ENCODE peak calls at places on chromosomes 11 and 22, in seven cellular contexts. B is B cell, E is right lobe of liver, P is WTC11, N is PC-9, C is Calu3, X is ovary. L is an unnamed sample.

GRCh38 chr11:27290261-27290660 is 72.8 kb downstream of the CCDC34 start:
- DNase-seq in B (no peak), P (no peak), C (no peak), N (no peak), E (no peak), X (no peak), L (no peak)

GRCh38 chr11:76604081-76604601 is 66.4 kb downstream of the LRRC32 start:
- DNase-seq in N (no peak), B (no peak), E (no peak), P (no peak), C (no peak), X (no peak), L (no peak)

GRCh38 chr11:2444301-2445106 is at the start of the genes KCNQ1 and TRPM5:
- DNase-seq in E (peak), B (peak), C (peak), N (peak), X (no peak), P (peak), L (peak)

GRCh38 chr22:28091486-28091885 is 172.4 kb upstream of the PITPNB start:
- DNase-seq in C (no peak), E (no peak), X (no peak), N (no peak), B (no peak), P (no peak), L (no peak)

GRCh38 chr22:25139062-25139461 is 60.6 kb upstream of the CRYBB3 start:
- DNase-seq in X (peak), B (no peak), P (no peak), E (no peak), C (no peak), N (no peak), L (no peak)

GRCh38 chr22:31947296-31947695 is 3.0 kb downstream of the YWHAH start:
- DNase-seq in E (no peak), B (peak), P (no peak), N (no peak), X (no peak), C (no peak), L (peak)

GRCh38 chr11:47408598-47409439 is 429 bp downstream of the SLC39A13 start:
- DNase-seq in P (peak), X (peak), C (peak), B (no peak), N (peak), E (no peak), L (no peak)

GRCh38 chr11:59206635-59207034 is 6.1 kb downstream of the MPEG1 start:
- DNase-seq in X (no peak), N (peak), B (no peak), E (no peak), C (peak), P (peak), L (peak)

GRCh38 chr22:20128902-20129746 is 2.5 kb upstream of the ZDHHC8 start:
- DNase-seq in X (no peak), N (peak), P (peak), C (peak), B (no peak), E (peak), L (peak)

GRCh38 chr11:45635907-45636306 is 29.5 kb downstream of the CHST1 start:
- DNase-seq in P (no peak), N (no peak), C (no peak), B (no peak), X (no peak), E (no peak), L (no peak)

GRCh38 chr22:42752912-42753311 is 32.2 kb upstream of the A4GALT start:
- DNase-seq in E (no peak), N (no peak), X (no peak), C (no peak), B (no peak), P (no peak), L (no peak)

GRCh38 chr11:34495724-34496377 is 17.7 kb downstream of the ELF5 start:
- DNase-seq in N (peak), X (no peak), B (no peak), P (no peak), E (no peak), C (peak), L (no peak)

GRCh38 chr11:93904711-93905110 is 54.3 kb upstream of the VSTM5 start:
- DNase-seq in P (no peak), X (no peak), C (no peak), E (no peak), B (no peak), N (no peak), L (no peak)

GRCh38 chr11:88886796-88887195 is 179.0 kb downstream of the GRM5 start:
- DNase-seq in C (peak), X (no peak), N (peak), B (no peak), E (no peak), P (peak), L (peak)

GRCh38 chr11:107565219-107565937 is at the start of gene ALKBH8:
- DNase-seq in C (peak), B (peak), E (peak), N (peak), P (peak), X (peak), L (peak)

GRCh38 chr22:35663371-35663770 is 15.1 kb downstream of the APOL6 start:
- DNase-seq in B (no peak), C (no peak), E (no peak), P (no peak), N (no peak), X (no peak), L (no peak)

GRCh38 chr22:33697640-33698039 is 222.6 kb downstream of the LARGE1 start:
- DNase-seq in C (no peak), P (no peak), X (no peak), B (no peak), E (no peak), N (no peak), L (no peak)

GRCh38 chr11:18312012-18312411 is 9.9 kb downstream of the HPS5 start:
- DNase-seq in B (no peak), C (no peak), P (no peak), X (no peak), N (no peak), E (no peak), L (no peak)

GRCh38 chr11:13963169-13963948 is 836 bp downstream of the SPON1 start:
- DNase-seq in X (peak), C (no peak), P (peak), B (peak), E (no peak), N (no peak), L (peak)

GRCh38 chr11:32888805-32889204 is 3.8 kb upstream of the QSER1 start:
- DNase-seq in B (no peak), E (no peak), P (no peak), C (no peak), N (no peak), X (no peak), L (no peak)

GRCh38 chr22:45830531-45831245 is 146.3 kb downstream of the WNT7B start:
- DNase-seq in P (no peak), N (no peak), C (no peak), B (no peak), X (no peak), E (no peak), L (no peak)

GRCh38 chr11:57566564-57567209 is 785 bp downstream of the UBE2L6 start:
- DNase-seq in X (no peak), N (no peak), B (no peak), C (no peak), P (no peak), E (no peak), L (peak)

GRCh38 chr11:12888525-12889158 is 120.5 kb upstream of the RASSF10 start:
- DNase-seq in P (peak), X (peak), E (peak), C (peak), N (peak), B (no peak), L (peak)

GRCh38 chr22:27150530-27150909 is 493.1 kb downstream of the MIAT start:
- DNase-seq in C (no peak), P (no peak), B (no peak), N (no peak), E (no peak), X (no peak), L (no peak)

GRCh38 chr22:45424241-45424731 is 10.8 kb downstream of the RIBC2 start:
- DNase-seq in C (peak), P (no peak), E (peak), X (no peak), N (peak), B (no peak), L (no peak)

GRCh38 chr11:392102-392777 is 1.8 kb upstream of the PKP3 start:
- DNase-seq in P (no peak), B (no peak), N (no peak), C (no peak), E (no peak), X (no peak), L (no peak)

GRCh38 chr11:63672156-63672463 is 934 bp upstream of the ATL3 start:
- DNase-seq in C (no peak), P (no peak), N (no peak), X (no peak), B (no peak), E (no peak), L (no peak)

GRCh38 chr11:127965947-127966668 is 621.2 kb downstream of the ETS1 start:
- DNase-seq in C (no peak), X (no peak), E (no peak), P (no peak), B (no peak), N (no peak), L (no peak)

GRCh38 chr11:66309475-66309874 is 7.4 kb downstream of the CD248 start:
- DNase-seq in C (no peak), P (no peak), X (no peak), E (no peak), N (no peak), B (no peak), L (no peak)

GRCh38 chr11:110086892-110087309 is 6.3 kb upstream of the ZC3H12C start:
- DNase-seq in X (no peak), E (no peak), C (peak), B (no peak), P (no peak), N (no peak), L (no peak)

GRCh38 chr22:43116932-43117331 is 6.4 kb downstream of the BIK start:
- DNase-seq in X (no peak), P (no peak), B (no peak), C (no peak), N (no peak), E (no peak), L (no peak)

GRCh38 chr11:131038597-131038996 is 122.3 kb upstream of the SNX19 start:
- DNase-seq in P (no peak), E (no peak), B (no peak), C (no peak), N (no peak), X (no peak), L (no peak)
- TF ChIP-seq CTCF in P (no peak), E (peak), B (no peak), C (no peak), N (no peak), X (no peak), L (no peak)

DNA sequence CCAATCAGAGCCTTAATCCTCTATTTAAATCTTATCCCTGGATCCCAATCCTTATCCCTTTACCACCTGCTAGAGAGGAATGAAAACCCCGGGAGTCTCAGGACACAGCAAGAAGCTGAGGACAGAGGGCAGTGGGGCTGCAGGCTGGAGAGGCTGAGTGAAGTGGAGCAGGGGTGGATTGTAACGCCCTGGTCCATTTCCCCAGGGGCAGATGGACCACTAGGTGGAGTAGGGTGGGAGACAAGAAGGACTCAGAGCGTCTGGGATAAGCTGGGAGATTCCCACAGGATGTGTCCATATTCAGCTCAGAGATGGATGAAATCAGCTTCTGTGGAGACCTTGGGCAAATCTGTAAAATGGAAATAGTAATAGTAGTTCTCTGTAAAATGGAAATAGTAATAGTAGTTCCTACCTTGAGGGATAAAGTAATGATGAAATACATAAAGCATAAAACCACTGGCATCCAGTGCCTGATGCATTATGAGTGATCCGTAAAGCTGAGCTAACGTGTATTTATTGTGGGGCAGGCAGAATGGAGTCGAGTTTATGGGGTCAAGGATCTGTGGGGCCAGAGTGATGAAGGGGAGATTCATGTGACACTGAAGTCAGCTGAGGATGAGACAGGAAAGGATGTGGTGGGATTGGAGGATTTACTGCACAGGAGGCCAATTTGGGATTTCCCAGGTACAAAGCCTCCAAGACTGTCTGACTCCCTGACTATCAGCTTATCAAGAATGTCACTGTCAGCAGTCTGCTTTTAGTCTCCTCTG is 1.9 kb upstream of the ROBO4 start:
- DNase-seq in E (no peak), X (peak), C (no peak), B (no peak), P (no peak), N (no peak), L (no peak)
- TF ChIP-seq CTCF in E (no peak), X (no peak), C (no peak), B (no peak), P (no peak), N (no peak), L (no peak)

DNA sequence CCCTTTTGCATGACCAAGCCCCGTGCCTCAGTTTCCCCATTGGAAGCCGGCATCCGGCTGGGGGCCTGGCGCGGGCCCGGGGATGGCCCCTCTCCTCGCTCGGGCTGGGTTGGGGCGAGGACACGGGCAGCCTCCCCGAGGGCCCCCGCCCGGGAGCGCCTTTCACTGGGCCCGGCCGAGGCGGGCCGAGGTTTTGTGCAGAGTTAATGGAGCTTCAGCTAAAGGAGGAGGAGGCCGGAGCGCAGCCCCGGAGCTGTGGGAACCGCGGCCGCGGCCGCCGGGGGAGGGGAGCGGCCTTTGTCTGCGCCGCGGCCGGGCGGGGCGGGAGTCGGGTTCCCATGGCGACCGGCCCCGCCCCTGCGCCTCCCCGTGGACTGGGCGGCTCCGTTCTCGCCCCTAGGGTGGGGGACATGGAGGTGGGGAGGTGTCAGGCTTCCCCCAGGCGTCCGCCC is 1.4 kb upstream of the MAPK11 start:
- DNase-seq in C (peak), P (peak), E (no peak), B (peak), N (peak), X (peak), L (peak)
- TF ChIP-seq CTCF in C (no peak), P (no peak), E (no peak), B (no peak), N (peak), X (no peak), L (no peak)

GRCh38 chr11:8229299-8230177 is 34.1 kb downstream of the LMO1 start:
- DNase-seq in E (no peak), B (no peak), X (no peak), C (no peak), P (no peak), N (peak), L (no peak)

GRCh38 chr11:8232414-8232813 is 31.3 kb downstream of the LMO1 start:
- DNase-seq in N (no peak), C (no peak), X (no peak), B (no peak), P (no peak), E (no peak), L (no peak)

GRCh38 chr11:8231979-8232378 is 31.7 kb downstream of the LMO1 start:
- DNase-seq in P (no peak), E (no peak), C (no peak), X (no peak), N (no peak), B (no peak), L (no peak)

GRCh38 chr11:8230921-8231847 is 32.5 kb downstream of the LMO1 start:
- DNase-seq in C (no peak), E (no peak), P (no peak), N (no peak), B (no peak), X (no peak), L (no peak)

GRCh38 chr11:8230178-8230859 is 33.4 kb downstream of the LMO1 start:
- DNase-seq in N (no peak), B (no peak), P (no peak), X (no peak), E (no peak), C (no peak), L (no peak)
- TF ChIP-seq CTCF in N (no peak), B (no peak), P (no peak), X (no peak), E (no peak), C (no peak), L (no peak)